ENCODE peak calls at places on chromosomes 5 and 9, in four cellular contexts. W is activated T-helper 1 cell treated with Interleukin-2 at 50 U/mL for 16 hours; T is activated CD8-positive, alpha-beta T cell treated with anti-CD3 and anti-CD28 coated beads for 36 hours; C is stimulated activated CD4-positive, alpha-beta T cell treated with anti-CD3 and anti-CD28 coated beads, Interleukin-2, amount 100 ng/mL, for 48 hours. H is an unnamed sample.

GRCh38 chr9:112158629-112159228 is 16.4 kb downstream of the SUSD1 start:
- DNase-seq in W (no peak), T (no peak), C (no peak), H (no peak)

GRCh38 chr9:134299883-134300282 is 26.4 kb upstream of the RXRA start:
- DNase-seq in W (no peak), T (no peak), C (no peak), H (no peak)

GRCh38 chr5:107519900-107520354 is 150.8 kb downstream of the EFNA5 start:
- DNase-seq in W (no peak), T (no peak), C (no peak), H (no peak)

GRCh38 chr5:147483197-147483790 is 26.6 kb downstream of the DPYSL3 start:
- DNase-seq in W (no peak), T (no peak), C (no peak), H (no peak)

GRCh38 chr5:94691947-94692346 is 73.5 kb downstream of the SLF1 start:
- DNase-seq in W (no peak), T (no peak), C (no peak), H (no peak)

GRCh38 chr5:173065155-173065554 is 9.0 kb downstream of the CREBRF start:
- DNase-seq in W (no peak), T (no peak), C (no peak), H (peak)

GRCh38 chr9:567128-567745 is 274.3 kb upstream of the DMRT1 start:
- DNase-seq in W (no peak), T (no peak), C (no peak), H (peak)

GRCh38 chr9:69120380-69121154 is 53.5 kb upstream of the TJP2 start:
- DNase-seq in W (no peak), T (peak), C (no peak), H (no peak)

GRCh38 chr5:75710630-75711029 is 6.6 kb downstream of the POC5 start:
- DNase-seq in W (no peak), T (no peak), C (no peak), H (no peak)

GRCh38 chr9:14262836-14263235 is 51.1 kb downstream of the NFIB start:
- DNase-seq in W (no peak), T (no peak), C (no peak), H (no peak)

H was measured in MM.1S.